ENCODE peak calls at places on chromosomes 2 and 18, in eight cellular contexts. C is skeletal muscle cell, D is EH, Q is BE2C, P is NCI-H2081, X is foreskin fibroblast, E is MCF 10A, J is NCI-H1092. W is an unnamed sample.

GRCh38 chr2:120854014-120854620 is 118.4 kb downstream of the GLI2 start:
- DNase-seq in C (no peak), D (no peak), Q (no peak), P (no peak), X (no peak), E (no peak), J (no peak), W (no peak)

GRCh38 chr18:53457068-53457467 is 767.4 kb downstream of the MBD2 start:
- DNase-seq in C (no peak), D (no peak), Q (no peak), P (no peak), X (peak; percentile 6), E (no peak), J (no peak), W (peak; percentile 5)

GRCh38 chr2:30444283-30444682 is 2.8 kb upstream of the LCLAT1 start:
- DNase-seq in C (no peak), D (peak; percentile 6), Q (no peak), P (no peak), X (no peak), E (no peak), J (no peak), W (peak; percentile 71)

GRCh38 chr2:220510668-220511067 is 883.2 kb downstream of the SLC4A3 start:
- DNase-seq in C (no peak), D (peak; percentile 78), Q (no peak), P (no peak), X (peak; percentile 18), E (no peak), J (no peak), W (no peak)

GRCh38 chr2:67055387-67056304 is 341.5 kb upstream of the ETAA1 start:
- DNase-seq in C (peak; percentile 41), D (peak; percentile 24), Q (no peak), P (no peak), X (no peak), E (peak; percentile 13), J (no peak), W (no peak)

GRCh38 chr18:49922228-49922627 is 108.9 kb upstream of the ACAA2 start:
- DNase-seq in C (no peak), D (no peak), Q (no peak), P (no peak), X (no peak), E (peak; percentile 46), J (no peak), W (no peak)

GRCh38 chr2:144827404-144827803 is 307.5 kb upstream of the ZEB2 start:
- DNase-seq in C (no peak), D (no peak), Q (no peak), P (no peak), X (no peak), E (no peak), J (no peak), W (no peak)

GRCh38 chr18:78713064-78713463 is 266.6 kb upstream of the SALL3 start:
- DNase-seq in C (no peak), D (no peak), Q (no peak), P (no peak), X (no peak), E (no peak), J (no peak), W (no peak)

GRCh38 chr2:1766851-1767771 is 22.8 kb upstream of the PXDN start:
- DNase-seq in C (no peak), D (no peak), Q (no peak), P (no peak), X (no peak), E (no peak), J (no peak), W (no peak)

GRCh38 chr2:223735035-223735640 is 102.2 kb downstream of the AP1S3 start:
- DNase-seq in C (no peak), D (peak; percentile 22), Q (no peak), P (no peak), X (peak; percentile 38), E (peak; percentile 33), J (no peak), W (no peak)

GRCh38 chr2:119449526-119449925 is 17.9 kb downstream of the TMEM37 start:
- DNase-seq in C (no peak), D (no peak), Q (no peak), P (peak; percentile 53), X (no peak), E (peak; percentile 30), J (peak; percentile 51), W (no peak)

GRCh38 chr2:37324786-37325624 is at the start of gene PRKD3:
- DNase-seq in C (no peak), D (peak; percentile 59), Q (no peak), P (peak; percentile 69), X (peak; percentile 63), E (peak; percentile 60), J (no peak), W (no peak)

W was measured in GM04504.